ENCODE peak calls at places on chromosomes 11 and 22, in four cellular contexts. Z is GM12878, B is HL-60, S is K562. Q is an unnamed sample.

GRCh38 chr11:113404859-113405430 is 17.4 kb downstream of the ANKK1 start:
- DNase-seq in Z (no peak), B (no peak), S (no peak), Q (no peak)

GRCh38 chr11:128629516-128630106 is 42.3 kb upstream of the ETS1 start:
- DNase-seq in Z (no peak), B (no peak), S (no peak), Q (no peak)

GRCh38 chr11:2703487-2704141 is 3.8 kb upstream of the KCNQ1OT1 start:
- DNase-seq in Z (no peak), B (no peak), S (no peak), Q (no peak)

GRCh38 chr11:44010789-44011251 is 37.0 kb upstream of the ACCSL start:
- DNase-seq in Z (no peak), B (no peak), S (no peak), Q (no peak)

GRCh38 chr11:116224154-116224888 is 548.5 kb downstream of the BUD13 start:
- DNase-seq in Z (no peak), B (no peak), S (peak), Q (peak)

GRCh38 chr11:3994030-3994640 is 100.5 kb upstream of the RRM1 start:
- DNase-seq in Z (no peak), B (peak), S (peak), Q (no peak)

GRCh38 chr11:71294846-71295600 is 42.6 kb upstream of the SHANK2 start:
- DNase-seq in Z (no peak), B (no peak), S (no peak), Q (no peak)

GRCh38 chr22:21917206-21917958 is 35.3 kb downstream of the PPM1F start:
- DNase-seq in Z (no peak), B (no peak), S (no peak), Q (no peak)

GRCh38 chr22:47159592-47159991 is 397.1 kb downstream of the TBC1D22A start:
- DNase-seq in Z (no peak), B (no peak), S (no peak), Q (no peak)

GRCh38 chr11:86579406-86579731 is 93.0 kb downstream of the ME3 start:
- DNase-seq in Z (no peak), B (no peak), S (no peak), Q (no peak)

GRCh38 chr11:123740787-123741158 is 687 bp downstream of the ZNF202 start:
- DNase-seq in Z (no peak), B (no peak), S (no peak), Q (no peak)

GRCh38 chr11:70364745-70365535 is 33.4 kb upstream of the CTTN start:
- DNase-seq in Z (peak), B (peak), S (no peak), Q (no peak)

DNA sequence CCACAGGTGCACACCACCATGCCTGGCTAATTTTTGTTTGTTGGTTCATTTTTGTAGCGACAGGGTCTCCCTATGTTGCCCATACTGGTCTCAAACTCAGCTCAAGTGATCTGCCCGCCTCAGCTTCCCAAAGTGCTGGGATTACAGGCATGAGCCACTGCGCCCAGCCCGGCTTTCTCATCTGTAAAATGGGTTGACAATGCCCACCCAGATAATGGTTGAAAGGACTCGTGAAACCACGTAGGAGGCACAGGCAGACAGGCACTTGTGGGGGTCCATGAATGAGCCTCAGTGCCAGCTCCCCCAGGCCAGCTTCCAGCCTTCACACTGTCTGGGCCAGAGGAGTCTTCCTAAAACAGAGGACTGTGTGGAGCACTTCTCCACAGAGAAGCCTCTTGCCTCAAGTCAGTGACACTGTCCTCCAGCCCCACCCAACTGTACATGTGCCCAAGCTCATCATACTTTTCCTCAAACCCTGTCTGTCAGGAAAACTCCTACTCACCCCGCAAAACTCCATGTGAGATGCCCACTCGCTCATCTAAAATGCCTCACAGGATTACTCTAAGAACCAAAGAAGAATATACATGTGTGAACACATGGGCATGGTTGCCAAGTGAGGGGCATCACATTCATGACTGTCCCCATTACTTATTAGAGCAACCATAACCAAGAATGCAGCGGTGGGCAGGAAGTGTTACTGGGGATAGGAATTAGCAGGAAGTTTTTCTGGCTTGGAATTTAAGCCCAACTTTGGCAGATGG is 32.1 kb upstream of the WNT7B start:
- DNase-seq in Z (no peak), B (no peak), S (no peak), Q (no peak)
- TF ChIP-seq SPI1 in Z (no peak), B (no peak), S (no peak), Q (no peak)

GRCh38 chr11:46382644-46383403 is 1.4 kb downstream of the MDK start:
- DNase-seq in Z (no peak), B (no peak), S (peak), Q (no peak)
- TF ChIP-seq SPI1 in Z (no peak), B (no peak), S (no peak), Q (no peak)

GRCh38 chr11:7348432-7349298 is 97.0 kb downstream of the SYT9 start:
- DNase-seq in Z (no peak), B (no peak), S (no peak), Q (no peak)

GRCh38 chr11:7347611-7348431 is 96.1 kb downstream of the SYT9 start:
- DNase-seq in Z (no peak), B (no peak), S (no peak), Q (no peak)

GRCh38 chr11:7351228-7351627 is 99.5 kb downstream of the SYT9 start:
- DNase-seq in Z (no peak), B (no peak), S (no peak), Q (no peak)

DNA sequence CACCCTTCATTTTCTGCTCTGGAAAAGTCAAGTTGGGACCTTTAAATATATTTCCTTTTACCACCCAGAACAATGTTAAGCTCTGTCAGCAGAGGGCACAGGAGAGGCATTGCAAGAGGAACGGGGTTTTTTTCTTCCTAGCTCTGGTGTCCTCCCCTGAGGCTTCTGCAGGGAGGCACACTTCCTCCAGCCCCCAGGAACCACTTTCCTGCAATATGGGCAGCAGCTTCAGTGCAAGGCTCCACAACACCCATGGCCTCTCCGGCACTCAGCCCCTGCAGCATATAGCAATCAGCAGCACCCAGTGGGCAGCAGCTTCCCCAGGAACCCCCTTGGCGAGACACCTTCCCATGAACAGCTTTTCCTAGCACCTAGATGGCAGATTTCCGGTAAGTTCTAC is 101.4 kb downstream of the SYT9 start:
- DNase-seq in Z (peak), B (peak), S (peak), Q (peak)
- TF ChIP-seq SPI1 in Z (no peak), B (no peak), S (no peak), Q (no peak)

GRCh38 chr11:73366265-73366610 is 10.0 kb upstream of the RELT start:
- DNase-seq in Z (no peak), B (no peak), S (no peak), Q (no peak)
- TF ChIP-seq SPI1 in Z (no peak), B (peak), S (no peak), Q (peak)

GRCh38 chr22:49193901-49194465 is 633.7 kb downstream of the BRD1 start:
- DNase-seq in Z (no peak), B (no peak), S (no peak), Q (no peak)

GRCh38 chr22:49195636-49196035 is 632.0 kb downstream of the BRD1 start:
- DNase-seq in Z (no peak), B (no peak), S (no peak), Q (no peak)

GRCh38 chr22:49197500-49197899 is 630.2 kb downstream of the BRD1 start:
- DNase-seq in Z (no peak), B (no peak), S (no peak), Q (no peak)

GRCh38 chr22:49197986-49198704 is 629.5 kb downstream of the BRD1 start:
- DNase-seq in Z (no peak), B (no peak), S (no peak), Q (no peak)

GRCh38 chr22:49196046-49196511 is 631.6 kb downstream of the BRD1 start:
- DNase-seq in Z (no peak), B (no peak), S (no peak), Q (no peak)
- TF ChIP-seq SPI1 in Z (no peak), B (no peak), S (no peak), Q (no peak)